ENCODE peak calls at places on chromosomes 5 and 9, in eight cellular contexts. One of them, this sample, is unnamed.

GRCh38 chr5:89697581-89697980 is 712.0 kb downstream of the CETN3 start:
- DNase-seq in natural killer cell treated with Interleukin-12 subunit alpha and Interleukin-12 subunit beta and Interleukin-15 and Interleukin-18, amount 100 ng/mL, for 72 hours: no peak
- DNase-seq in nucleus accumbens: no peak
- DNase-seq in T1000: no peak
- DNase-seq in psoas muscle: no peak
- DNase-seq in epithelial cell of prostate: no peak
- DNase-seq in NCI-H1436: no peak
- DNase-seq in sciatic nerve: no peak
- DNase-seq in this sample: no peak

GRCh38 chr5:154355141-154355611 is 90.6 kb upstream of the SAP30L start:
- DNase-seq in T1000: no peak
- DNase-seq in nucleus accumbens: no peak
- DNase-seq in NCI-H1436: no peak
- DNase-seq in psoas muscle: peak
- DNase-seq in natural killer cell treated with Interleukin-12 subunit alpha and Interleukin-12 subunit beta and Interleukin-15 and Interleukin-18, amount 100 ng/mL, for 72 hours: no peak
- DNase-seq in epithelial cell of prostate: no peak
- DNase-seq in sciatic nerve: peak
- DNase-seq in this sample: peak

GRCh38 chr9:110578896-110579752 is at the start of gene SVEP1:
- DNase-seq in sciatic nerve: peak
- DNase-seq in psoas muscle: peak
- DNase-seq in natural killer cell treated with Interleukin-12 subunit alpha and Interleukin-12 subunit beta and Interleukin-15 and Interleukin-18, amount 100 ng/mL, for 72 hours: no peak
- DNase-seq in T1000: peak
- DNase-seq in nucleus accumbens: no peak
- DNase-seq in NCI-H1436: no peak
- DNase-seq in epithelial cell of prostate: no peak
- DNase-seq in this sample: peak

GRCh38 chr5:95422842-95423241 is 31.7 kb downstream of the FAM81B start:
- DNase-seq in sciatic nerve: no peak
- DNase-seq in T1000: no peak
- DNase-seq in epithelial cell of prostate: no peak
- DNase-seq in natural killer cell treated with Interleukin-12 subunit alpha and Interleukin-12 subunit beta and Interleukin-15 and Interleukin-18, amount 100 ng/mL, for 72 hours: no peak
- DNase-seq in NCI-H1436: no peak
- DNase-seq in psoas muscle: no peak
- DNase-seq in nucleus accumbens: no peak
- DNase-seq in this sample: no peak

GRCh38 chr9:133519693-133520092 is 5.1 kb downstream of the MYMK start:
- DNase-seq in NCI-H1436: no peak
- DNase-seq in sciatic nerve: no peak
- DNase-seq in epithelial cell of prostate: peak
- DNase-seq in psoas muscle: no peak
- DNase-seq in natural killer cell treated with Interleukin-12 subunit alpha and Interleukin-12 subunit beta and Interleukin-15 and Interleukin-18, amount 100 ng/mL, for 72 hours: no peak
- DNase-seq in nucleus accumbens: no peak
- DNase-seq in T1000: no peak
- DNase-seq in this sample: peak

GRCh38 chr5:948472-949274 is 56.0 kb downstream of the TRIP13 start:
- DNase-seq in psoas muscle: no peak
- DNase-seq in epithelial cell of prostate: no peak
- DNase-seq in T1000: no peak
- DNase-seq in natural killer cell treated with Interleukin-12 subunit alpha and Interleukin-12 subunit beta and Interleukin-15 and Interleukin-18, amount 100 ng/mL, for 72 hours: no peak
- DNase-seq in NCI-H1436: no peak
- DNase-seq in sciatic nerve: no peak
- DNase-seq in nucleus accumbens: no peak
- DNase-seq in this sample: no peak

GRCh38 chr5:99900302-99900811 is 634.8 kb upstream of the FAM174A start:
- DNase-seq in sciatic nerve: no peak
- DNase-seq in NCI-H1436: no peak
- DNase-seq in epithelial cell of prostate: peak
- DNase-seq in natural killer cell treated with Interleukin-12 subunit alpha and Interleukin-12 subunit beta and Interleukin-15 and Interleukin-18, amount 100 ng/mL, for 72 hours: no peak
- DNase-seq in nucleus accumbens: no peak
- DNase-seq in T1000: peak
- DNase-seq in psoas muscle: no peak
- DNase-seq in this sample: no peak

GRCh38 chr5:180818275-180818674 is 15.7 kb upstream of the MGAT1 start:
- DNase-seq in nucleus accumbens: no peak
- DNase-seq in psoas muscle: no peak
- DNase-seq in natural killer cell treated with Interleukin-12 subunit alpha and Interleukin-12 subunit beta and Interleukin-15 and Interleukin-18, amount 100 ng/mL, for 72 hours: no peak
- DNase-seq in NCI-H1436: no peak
- DNase-seq in epithelial cell of prostate: no peak
- DNase-seq in sciatic nerve: no peak
- DNase-seq in T1000: no peak
- DNase-seq in this sample: no peak

GRCh38 chr5:149406203-149406978 is 27.3 kb upstream of the IL17B start:
- DNase-seq in NCI-H1436: no peak
- DNase-seq in sciatic nerve: peak
- DNase-seq in nucleus accumbens: no peak
- DNase-seq in psoas muscle: no peak
- DNase-seq in natural killer cell treated with Interleukin-12 subunit alpha and Interleukin-12 subunit beta and Interleukin-15 and Interleukin-18, amount 100 ng/mL, for 72 hours: no peak
- DNase-seq in T1000: no peak
- DNase-seq in epithelial cell of prostate: no peak
- DNase-seq in this sample: peak

GRCh38 chr9:36974731-36975130 is 59.3 kb downstream of the PAX5 start:
- DNase-seq in sciatic nerve: no peak
- DNase-seq in NCI-H1436: no peak
- DNase-seq in nucleus accumbens: no peak
- DNase-seq in T1000: no peak
- DNase-seq in epithelial cell of prostate: no peak
- DNase-seq in natural killer cell treated with Interleukin-12 subunit alpha and Interleukin-12 subunit beta and Interleukin-15 and Interleukin-18, amount 100 ng/mL, for 72 hours: no peak
- DNase-seq in psoas muscle: no peak
- DNase-seq in this sample: no peak

GRCh38 chr9:15824310-15824709 is 271.5 kb downstream of the CCDC171 start:
- DNase-seq in psoas muscle: no peak
- DNase-seq in sciatic nerve: no peak
- DNase-seq in T1000: no peak
- DNase-seq in nucleus accumbens: no peak
- DNase-seq in epithelial cell of prostate: no peak
- DNase-seq in NCI-H1436: no peak
- DNase-seq in natural killer cell treated with Interleukin-12 subunit alpha and Interleukin-12 subunit beta and Interleukin-15 and Interleukin-18, amount 100 ng/mL, for 72 hours: no peak
- DNase-seq in this sample: no peak

GRCh38 chr5:84287964-84288363 is 96.7 kb downstream of the EDIL3 start:
- DNase-seq in natural killer cell treated with Interleukin-12 subunit alpha and Interleukin-12 subunit beta and Interleukin-15 and Interleukin-18, amount 100 ng/mL, for 72 hours: no peak
- DNase-seq in epithelial cell of prostate: peak
- DNase-seq in psoas muscle: no peak
- DNase-seq in nucleus accumbens: no peak
- DNase-seq in sciatic nerve: no peak
- DNase-seq in NCI-H1436: no peak
- DNase-seq in T1000: peak
- DNase-seq in this sample: no peak

GRCh38 chr9:84070590-84070989 is 90.0 kb downstream of the RMI1 start:
- DNase-seq in NCI-H1436: no peak
- DNase-seq in nucleus accumbens: no peak
- DNase-seq in T1000: no peak
- DNase-seq in epithelial cell of prostate: no peak
- DNase-seq in sciatic nerve: no peak
- DNase-seq in psoas muscle: no peak
- DNase-seq in natural killer cell treated with Interleukin-12 subunit alpha and Interleukin-12 subunit beta and Interleukin-15 and Interleukin-18, amount 100 ng/mL, for 72 hours: no peak
- DNase-seq in this sample: no peak

GRCh38 chr5:35320029-35320428 is 89.7 kb upstream of the PRLR start:
- DNase-seq in NCI-H1436: no peak
- DNase-seq in natural killer cell treated with Interleukin-12 subunit alpha and Interleukin-12 subunit beta and Interleukin-15 and Interleukin-18, amount 100 ng/mL, for 72 hours: no peak
- DNase-seq in T1000: no peak
- DNase-seq in epithelial cell of prostate: no peak
- DNase-seq in sciatic nerve: no peak
- DNase-seq in psoas muscle: no peak
- DNase-seq in nucleus accumbens: no peak
- DNase-seq in this sample: no peak

GRCh38 chr5:28399211-28399610 is 1360.8 kb upstream of the CDH9 start:
- DNase-seq in T1000: no peak
- DNase-seq in epithelial cell of prostate: no peak
- DNase-seq in natural killer cell treated with Interleukin-12 subunit alpha and Interleukin-12 subunit beta and Interleukin-15 and Interleukin-18, amount 100 ng/mL, for 72 hours: no peak
- DNase-seq in NCI-H1436: no peak
- DNase-seq in sciatic nerve: no peak
- DNase-seq in nucleus accumbens: no peak
- DNase-seq in psoas muscle: no peak
- DNase-seq in this sample: no peak

GRCh38 chr5:141826674-141827073 is 51.5 kb downstream of the PCDH1 start:
- DNase-seq in natural killer cell treated with Interleukin-12 subunit alpha and Interleukin-12 subunit beta and Interleukin-15 and Interleukin-18, amount 100 ng/mL, for 72 hours: no peak
- DNase-seq in nucleus accumbens: no peak
- DNase-seq in sciatic nerve: no peak
- DNase-seq in T1000: no peak
- DNase-seq in psoas muscle: no peak
- DNase-seq in NCI-H1436: no peak
- DNase-seq in epithelial cell of prostate: no peak
- DNase-seq in this sample: peak

GRCh38 chr9:2559212-2560152 is 62.1 kb upstream of the VLDLR start:
- DNase-seq in T1000: peak
- DNase-seq in epithelial cell of prostate: peak
- DNase-seq in natural killer cell treated with Interleukin-12 subunit alpha and Interleukin-12 subunit beta and Interleukin-15 and Interleukin-18, amount 100 ng/mL, for 72 hours: no peak
- DNase-seq in psoas muscle: peak
- DNase-seq in nucleus accumbens: no peak
- DNase-seq in NCI-H1436: no peak
- DNase-seq in sciatic nerve: peak
- DNase-seq in this sample: peak

GRCh38 chr9:120528834-120529233 is 51.1 kb downstream of the CDK5RAP2 start:
- DNase-seq in NCI-H1436: no peak
- DNase-seq in natural killer cell treated with Interleukin-12 subunit alpha and Interleukin-12 subunit beta and Interleukin-15 and Interleukin-18, amount 100 ng/mL, for 72 hours: no peak
- DNase-seq in sciatic nerve: no peak
- DNase-seq in nucleus accumbens: no peak
- DNase-seq in psoas muscle: no peak
- DNase-seq in epithelial cell of prostate: no peak
- DNase-seq in T1000: no peak
- DNase-seq in this sample: no peak

GRCh38 chr9:131587331-131587730 is 42.0 kb downstream of the PRRT1B start:
- DNase-seq in natural killer cell treated with Interleukin-12 subunit alpha and Interleukin-12 subunit beta and Interleukin-15 and Interleukin-18, amount 100 ng/mL, for 72 hours: no peak
- DNase-seq in sciatic nerve: no peak
- DNase-seq in nucleus accumbens: no peak
- DNase-seq in epithelial cell of prostate: no peak
- DNase-seq in T1000: no peak
- DNase-seq in psoas muscle: no peak
- DNase-seq in NCI-H1436: no peak
- DNase-seq in this sample: no peak

GRCh38 chr9:16515879-16516289 is 354.6 kb downstream of the BNC2 start:
- DNase-seq in sciatic nerve: no peak
- DNase-seq in T1000: no peak
- DNase-seq in NCI-H1436: no peak
- DNase-seq in nucleus accumbens: no peak
- DNase-seq in natural killer cell treated with Interleukin-12 subunit alpha and Interleukin-12 subunit beta and Interleukin-15 and Interleukin-18, amount 100 ng/mL, for 72 hours: no peak
- DNase-seq in psoas muscle: no peak
- DNase-seq in epithelial cell of prostate: no peak
- DNase-seq in this sample: no peak

GRCh38 chr5:167939686-167940085 is 351.8 kb upstream of the WWC1 start:
- DNase-seq in epithelial cell of prostate: no peak
- DNase-seq in NCI-H1436: no peak
- DNase-seq in psoas muscle: no peak
- DNase-seq in nucleus accumbens: no peak
- DNase-seq in T1000: no peak
- DNase-seq in natural killer cell treated with Interleukin-12 subunit alpha and Interleukin-12 subunit beta and Interleukin-15 and Interleukin-18, amount 100 ng/mL, for 72 hours: no peak
- DNase-seq in sciatic nerve: no peak
- DNase-seq in this sample: no peak

GRCh38 chr9:124040935-124041816 is 29.6 kb downstream of the LHX2 start:
- DNase-seq in nucleus accumbens: no peak
- DNase-seq in NCI-H1436: peak
- DNase-seq in epithelial cell of prostate: no peak
- DNase-seq in T1000: peak
- DNase-seq in sciatic nerve: no peak
- DNase-seq in natural killer cell treated with Interleukin-12 subunit alpha and Interleukin-12 subunit beta and Interleukin-15 and Interleukin-18, amount 100 ng/mL, for 72 hours: no peak
- DNase-seq in psoas muscle: peak
- DNase-seq in this sample: peak

GRCh38 chr5:162037431-162037830 is 30.1 kb upstream of the GABRG2 start:
- DNase-seq in epithelial cell of prostate: no peak
- DNase-seq in natural killer cell treated with Interleukin-12 subunit alpha and Interleukin-12 subunit beta and Interleukin-15 and Interleukin-18, amount 100 ng/mL, for 72 hours: no peak
- DNase-seq in sciatic nerve: no peak
- DNase-seq in psoas muscle: no peak
- DNase-seq in T1000: no peak
- DNase-seq in nucleus accumbens: no peak
- DNase-seq in NCI-H1436: no peak
- DNase-seq in this sample: no peak

GRCh38 chr5:50699737-50700136 is 33.3 kb downstream of the PARP8 start:
- DNase-seq in natural killer cell treated with Interleukin-12 subunit alpha and Interleukin-12 subunit beta and Interleukin-15 and Interleukin-18, amount 100 ng/mL, for 72 hours: no peak
- DNase-seq in nucleus accumbens: no peak
- DNase-seq in NCI-H1436: no peak
- DNase-seq in epithelial cell of prostate: peak
- DNase-seq in psoas muscle: no peak
- DNase-seq in sciatic nerve: no peak
- DNase-seq in T1000: no peak
- DNase-seq in this sample: no peak

GRCh38 chr9:4689013-4689412 is 9.6 kb downstream of the CDC37L1 start:
- DNase-seq in T1000: no peak
- DNase-seq in nucleus accumbens: no peak
- DNase-seq in natural killer cell treated with Interleukin-12 subunit alpha and Interleukin-12 subunit beta and Interleukin-15 and Interleukin-18, amount 100 ng/mL, for 72 hours: no peak
- DNase-seq in sciatic nerve: no peak
- DNase-seq in psoas muscle: no peak
- DNase-seq in NCI-H1436: no peak
- DNase-seq in epithelial cell of prostate: no peak
- DNase-seq in this sample: no peak

GRCh38 chr5:177429248-177430045 is 3.0 kb downstream of the GRK6 start:
- DNase-seq in T1000: no peak
- DNase-seq in nucleus accumbens: no peak
- DNase-seq in epithelial cell of prostate: no peak
- DNase-seq in sciatic nerve: no peak
- DNase-seq in psoas muscle: peak
- DNase-seq in NCI-H1436: no peak
- DNase-seq in natural killer cell treated with Interleukin-12 subunit alpha and Interleukin-12 subunit beta and Interleukin-15 and Interleukin-18, amount 100 ng/mL, for 72 hours: peak
- DNase-seq in this sample: peak

GRCh38 chr9:135718616-135719015 is 16.6 kb downstream of the KCNT1 start:
- DNase-seq in natural killer cell treated with Interleukin-12 subunit alpha and Interleukin-12 subunit beta and Interleukin-15 and Interleukin-18, amount 100 ng/mL, for 72 hours: no peak
- DNase-seq in NCI-H1436: peak
- DNase-seq in sciatic nerve: no peak
- DNase-seq in epithelial cell of prostate: no peak
- DNase-seq in psoas muscle: no peak
- DNase-seq in T1000: no peak
- DNase-seq in nucleus accumbens: no peak
- DNase-seq in this sample: no peak

GRCh38 chr5:177546262-177546741 is 8.1 kb downstream of the FAM193B start:
- DNase-seq in psoas muscle: peak
- DNase-seq in natural killer cell treated with Interleukin-12 subunit alpha and Interleukin-12 subunit beta and Interleukin-15 and Interleukin-18, amount 100 ng/mL, for 72 hours: no peak
- DNase-seq in sciatic nerve: no peak
- DNase-seq in NCI-H1436: no peak
- DNase-seq in nucleus accumbens: no peak
- DNase-seq in T1000: peak
- DNase-seq in epithelial cell of prostate: peak
- DNase-seq in this sample: peak

GRCh38 chr9:131776473-131776872 is 36.6 kb upstream of the RAPGEF1 start:
- DNase-seq in epithelial cell of prostate: no peak
- DNase-seq in NCI-H1436: no peak
- DNase-seq in nucleus accumbens: no peak
- DNase-seq in natural killer cell treated with Interleukin-12 subunit alpha and Interleukin-12 subunit beta and Interleukin-15 and Interleukin-18, amount 100 ng/mL, for 72 hours: no peak
- DNase-seq in sciatic nerve: no peak
- DNase-seq in psoas muscle: no peak
- DNase-seq in T1000: peak
- DNase-seq in this sample: peak

GRCh38 chr5:160937570-160937969 is 85.6 kb upstream of the ATP10B start:
- DNase-seq in natural killer cell treated with Interleukin-12 subunit alpha and Interleukin-12 subunit beta and Interleukin-15 and Interleukin-18, amount 100 ng/mL, for 72 hours: no peak
- DNase-seq in nucleus accumbens: no peak
- DNase-seq in NCI-H1436: no peak
- DNase-seq in psoas muscle: no peak
- DNase-seq in epithelial cell of prostate: peak
- DNase-seq in T1000: no peak
- DNase-seq in sciatic nerve: no peak
- DNase-seq in this sample: no peak

GRCh38 chr9:15873573-15874177 is 320.8 kb downstream of the CCDC171 start:
- DNase-seq in sciatic nerve: no peak
- DNase-seq in NCI-H1436: peak
- DNase-seq in psoas muscle: no peak
- DNase-seq in T1000: no peak
- DNase-seq in epithelial cell of prostate: no peak
- DNase-seq in nucleus accumbens: no peak
- DNase-seq in natural killer cell treated with Interleukin-12 subunit alpha and Interleukin-12 subunit beta and Interleukin-15 and Interleukin-18, amount 100 ng/mL, for 72 hours: no peak
- DNase-seq in this sample: no peak

GRCh38 chr5:180159756-180160155 is 49.3 kb downstream of the RASGEF1C start:
- DNase-seq in T1000: no peak
- DNase-seq in natural killer cell treated with Interleukin-12 subunit alpha and Interleukin-12 subunit beta and Interleukin-15 and Interleukin-18, amount 100 ng/mL, for 72 hours: no peak
- DNase-seq in psoas muscle: no peak
- DNase-seq in sciatic nerve: peak
- DNase-seq in NCI-H1436: no peak
- DNase-seq in epithelial cell of prostate: no peak
- DNase-seq in nucleus accumbens: no peak
- DNase-seq in this sample: no peak

GRCh38 chr5:140324834-140325195 is 21.6 kb downstream of the HBEGF start:
- DNase-seq in epithelial cell of prostate: no peak
- DNase-seq in sciatic nerve: no peak
- DNase-seq in NCI-H1436: no peak
- DNase-seq in nucleus accumbens: no peak
- DNase-seq in T1000: no peak
- DNase-seq in natural killer cell treated with Interleukin-12 subunit alpha and Interleukin-12 subunit beta and Interleukin-15 and Interleukin-18, amount 100 ng/mL, for 72 hours: no peak
- DNase-seq in psoas muscle: no peak
- DNase-seq in this sample: no peak

GRCh38 chr9:115400801-115401200 is 282.8 kb upstream of the TNC start:
- DNase-seq in sciatic nerve: no peak
- DNase-seq in NCI-H1436: no peak
- DNase-seq in T1000: no peak
- DNase-seq in epithelial cell of prostate: no peak
- DNase-seq in nucleus accumbens: no peak
- DNase-seq in psoas muscle: peak
- DNase-seq in natural killer cell treated with Interleukin-12 subunit alpha and Interleukin-12 subunit beta and Interleukin-15 and Interleukin-18, amount 100 ng/mL, for 72 hours: no peak
- DNase-seq in this sample: no peak